ENCODE peak calls at places on chromosomes 7 and 10, in five cellular contexts. One of them, this sample, is unnamed.

GRCh38 chr10:1311707-1312106 is 255.5 kb downstream of the WDR37 start:
- DNase-seq in psoas muscle: no peak
- DNase-seq in tibial artery: no peak
- DNase-seq in left ventricle myocardium inferior: no peak
- DNase-seq in CD8-positive, alpha-beta memory T cell: no peak
- DNase-seq in this sample: no peak

GRCh38 chr7:37416739-37417474 is 31.8 kb downstream of the ELMO1 start:
- DNase-seq in psoas muscle: no peak
- DNase-seq in tibial artery: no peak
- DNase-seq in left ventricle myocardium inferior: no peak
- DNase-seq in CD8-positive, alpha-beta memory T cell: no peak
- DNase-seq in this sample: peak; percentile 43

GRCh38 chr7:11300231-11300630 is 326.6 kb downstream of the PHF14 start:
- DNase-seq in psoas muscle: no peak
- DNase-seq in tibial artery: no peak
- DNase-seq in left ventricle myocardium inferior: no peak
- DNase-seq in CD8-positive, alpha-beta memory T cell: no peak
- DNase-seq in this sample: no peak

GRCh38 chr7:81527651-81528050 is 242.2 kb downstream of the HGF start:
- DNase-seq in psoas muscle: no peak
- DNase-seq in tibial artery: no peak
- DNase-seq in left ventricle myocardium inferior: no peak
- DNase-seq in CD8-positive, alpha-beta memory T cell: no peak
- DNase-seq in this sample: no peak

GRCh38 chr10:49082767-49083166 is 32.6 kb downstream of the VSTM4 start:
- DNase-seq in psoas muscle: no peak
- DNase-seq in tibial artery: no peak
- DNase-seq in left ventricle myocardium inferior: no peak
- DNase-seq in CD8-positive, alpha-beta memory T cell: no peak
- DNase-seq in this sample: no peak

GRCh38 chr7:5077740-5078139 is 32.1 kb downstream of the RBAK start:
- DNase-seq in psoas muscle: no peak
- DNase-seq in tibial artery: no peak
- DNase-seq in left ventricle myocardium inferior: no peak
- DNase-seq in CD8-positive, alpha-beta memory T cell: no peak
- DNase-seq in this sample: no peak

GRCh38 chr7:19919156-19920085 is 146.0 kb upstream of the TMEM196 start:
- DNase-seq in psoas muscle: no peak
- DNase-seq in tibial artery: no peak
- DNase-seq in left ventricle myocardium inferior: no peak
- DNase-seq in CD8-positive, alpha-beta memory T cell: no peak
- DNase-seq in this sample: no peak

GRCh38 chr10:26555719-26556368 is 117.7 kb downstream of the APBB1IP start:
- DNase-seq in psoas muscle: peak; percentile 55
- DNase-seq in tibial artery: peak; percentile 89
- DNase-seq in left ventricle myocardium inferior: peak; percentile 30
- DNase-seq in CD8-positive, alpha-beta memory T cell: no peak
- DNase-seq in this sample: no peak

GRCh38 chr10:15504101-15504840 is 133.2 kb upstream of the FAM171A1 start:
- DNase-seq in psoas muscle: no peak
- DNase-seq in tibial artery: no peak
- DNase-seq in left ventricle myocardium inferior: no peak
- DNase-seq in CD8-positive, alpha-beta memory T cell: no peak
- DNase-seq in this sample: no peak

GRCh38 chr7:73606801-73607691 is 17.3 kb downstream of the MLXIPL start:
- DNase-seq in psoas muscle: peak; percentile 59
- DNase-seq in tibial artery: no peak
- DNase-seq in left ventricle myocardium inferior: peak; percentile 33
- DNase-seq in CD8-positive, alpha-beta memory T cell: peak; percentile 66
- DNase-seq in this sample: peak; percentile 31

GRCh38 chr7:106774213-106774767 is 90.8 kb upstream of the PIK3CG start:
- DNase-seq in psoas muscle: no peak
- DNase-seq in tibial artery: no peak
- DNase-seq in left ventricle myocardium inferior: no peak
- DNase-seq in CD8-positive, alpha-beta memory T cell: no peak
- DNase-seq in this sample: no peak

GRCh38 chr7:106775975-106776607 is 89.0 kb upstream of the PIK3CG start:
- DNase-seq in psoas muscle: no peak
- DNase-seq in tibial artery: no peak
- DNase-seq in left ventricle myocardium inferior: no peak
- DNase-seq in CD8-positive, alpha-beta memory T cell: no peak
- DNase-seq in this sample: no peak

GRCh38 chr7:106776618-106777347 is 88.3 kb upstream of the PIK3CG start:
- DNase-seq in psoas muscle: no peak
- DNase-seq in tibial artery: no peak
- DNase-seq in left ventricle myocardium inferior: no peak
- DNase-seq in CD8-positive, alpha-beta memory T cell: no peak
- DNase-seq in this sample: no peak

GRCh38 chr7:106774768-106775551 is 90.1 kb upstream of the PIK3CG start:
- DNase-seq in psoas muscle: no peak
- DNase-seq in tibial artery: peak; percentile 24
- DNase-seq in left ventricle myocardium inferior: no peak
- DNase-seq in CD8-positive, alpha-beta memory T cell: no peak
- DNase-seq in this sample: no peak

DNA sequence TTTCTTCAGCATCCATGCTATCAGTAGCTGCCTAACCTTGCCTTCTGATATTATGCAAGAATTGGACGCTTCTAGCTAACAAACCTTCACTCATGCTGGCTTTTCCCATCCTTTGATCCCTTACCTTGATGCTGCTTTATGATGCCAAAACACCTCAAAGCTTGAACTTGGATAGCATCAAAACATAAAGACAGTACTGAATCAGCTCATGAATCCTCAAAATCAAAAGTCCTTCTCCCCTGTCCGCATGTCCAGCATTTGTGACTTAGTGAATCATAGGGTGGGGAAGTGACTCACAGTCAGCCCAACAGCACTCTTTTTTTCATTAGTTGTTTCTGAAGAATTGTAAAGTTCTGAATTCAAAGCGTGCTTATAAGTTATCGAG is 89.5 kb upstream of the PIK3CG start:
- DNase-seq in psoas muscle: no peak
- DNase-seq in tibial artery: no peak
- DNase-seq in left ventricle myocardium inferior: no peak
- DNase-seq in CD8-positive, alpha-beta memory T cell: no peak
- DNase-seq in this sample: no peak
- H3K4me3 ChIP-seq in psoas muscle: no peak overlapping the region
- H3K4me3 ChIP-seq in tibial artery: no peak overlapping the region
- H3K4me3 ChIP-seq in left ventricle myocardium inferior: no peak overlapping the region
- H3K4me3 ChIP-seq in CD8-positive, alpha-beta memory T cell: no peak overlapping the region
- H3K4me3 ChIP-seq in this sample: no peak overlapping the region

GRCh38 chr10:72663971-72664370 is 28.0 kb upstream of the MCU start:
- DNase-seq in psoas muscle: no peak
- DNase-seq in tibial artery: no peak
- DNase-seq in left ventricle myocardium inferior: no peak
- DNase-seq in CD8-positive, alpha-beta memory T cell: no peak
- DNase-seq in this sample: no peak

GRCh38 chr10:72658696-72659400 is 33.0 kb upstream of the MICU1 start:
- DNase-seq in psoas muscle: no peak
- DNase-seq in tibial artery: no peak
- DNase-seq in left ventricle myocardium inferior: no peak
- DNase-seq in CD8-positive, alpha-beta memory T cell: no peak
- DNase-seq in this sample: no peak

GRCh38 chr10:72661436-72661835 is 30.5 kb upstream of the MCU start:
- DNase-seq in psoas muscle: no peak
- DNase-seq in tibial artery: no peak
- DNase-seq in left ventricle myocardium inferior: no peak
- DNase-seq in CD8-positive, alpha-beta memory T cell: no peak
- DNase-seq in this sample: no peak

GRCh38 chr10:72660220-72660619 is 31.7 kb upstream of the MCU start:
- DNase-seq in psoas muscle: no peak
- DNase-seq in tibial artery: no peak
- DNase-seq in left ventricle myocardium inferior: no peak
- DNase-seq in CD8-positive, alpha-beta memory T cell: no peak
- DNase-seq in this sample: no peak

GRCh38 chr10:72659694-72660093 is 32.2 kb upstream of the MCU start:
- DNase-seq in psoas muscle: no peak
- DNase-seq in tibial artery: no peak
- DNase-seq in left ventricle myocardium inferior: no peak
- DNase-seq in CD8-positive, alpha-beta memory T cell: no peak
- DNase-seq in this sample: no peak
- H3K27me3 ChIP-seq in psoas muscle: no peaks in the 10 kb centered on the region
- H3K27me3 ChIP-seq in tibial artery: no peaks in the 10 kb centered on the region
- H3K27me3 ChIP-seq in left ventricle myocardium inferior: no peaks in the 10 kb centered on the region
- H3K27me3 ChIP-seq in CD8-positive, alpha-beta memory T cell: no peaks in the 10 kb centered on the region
- H3K27me3 ChIP-seq in this sample: no peaks in the 10 kb centered on the region

DNA sequence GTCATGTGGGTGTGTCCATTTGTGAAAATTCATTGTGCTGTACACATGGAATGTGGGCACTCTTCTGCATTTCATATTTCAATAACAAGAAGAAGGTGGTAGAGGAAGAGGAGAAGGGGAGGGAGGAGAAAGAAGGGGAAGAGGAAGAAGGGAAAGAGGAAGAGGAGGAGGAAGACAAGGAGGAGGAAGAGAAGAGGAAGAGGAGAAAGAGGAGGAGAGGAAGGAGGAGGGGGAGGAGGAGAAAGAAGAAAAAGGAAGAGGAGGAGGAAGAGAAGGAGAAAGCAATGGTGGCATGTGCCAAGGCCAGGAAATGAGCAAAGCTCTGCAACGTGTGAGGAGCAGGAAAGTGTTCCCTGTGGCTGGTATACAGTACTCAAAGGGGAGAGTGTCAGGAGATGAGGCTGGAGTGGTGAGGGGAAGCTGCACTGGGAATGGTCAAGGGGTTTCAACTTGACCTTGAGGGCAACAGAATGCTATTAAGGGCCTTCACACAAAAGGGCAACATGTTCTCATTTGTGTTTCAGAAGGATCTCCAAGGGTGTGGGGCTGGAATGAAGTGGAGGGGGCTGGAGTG is 40.5 kb downstream of the WNT2 start:
- DNase-seq in psoas muscle: no peak
- DNase-seq in tibial artery: no peak
- DNase-seq in left ventricle myocardium inferior: no peak
- DNase-seq in CD8-positive, alpha-beta memory T cell: no peak
- DNase-seq in this sample: no peak
- H3K4me3 ChIP-seq in psoas muscle: no peak overlapping the region
- H3K4me3 ChIP-seq in tibial artery: no peak overlapping the region
- H3K4me3 ChIP-seq in left ventricle myocardium inferior: no peak overlapping the region
- H3K4me3 ChIP-seq in CD8-positive, alpha-beta memory T cell: no peak overlapping the region
- H3K4me3 ChIP-seq in this sample: no peak overlapping the region

DNA sequence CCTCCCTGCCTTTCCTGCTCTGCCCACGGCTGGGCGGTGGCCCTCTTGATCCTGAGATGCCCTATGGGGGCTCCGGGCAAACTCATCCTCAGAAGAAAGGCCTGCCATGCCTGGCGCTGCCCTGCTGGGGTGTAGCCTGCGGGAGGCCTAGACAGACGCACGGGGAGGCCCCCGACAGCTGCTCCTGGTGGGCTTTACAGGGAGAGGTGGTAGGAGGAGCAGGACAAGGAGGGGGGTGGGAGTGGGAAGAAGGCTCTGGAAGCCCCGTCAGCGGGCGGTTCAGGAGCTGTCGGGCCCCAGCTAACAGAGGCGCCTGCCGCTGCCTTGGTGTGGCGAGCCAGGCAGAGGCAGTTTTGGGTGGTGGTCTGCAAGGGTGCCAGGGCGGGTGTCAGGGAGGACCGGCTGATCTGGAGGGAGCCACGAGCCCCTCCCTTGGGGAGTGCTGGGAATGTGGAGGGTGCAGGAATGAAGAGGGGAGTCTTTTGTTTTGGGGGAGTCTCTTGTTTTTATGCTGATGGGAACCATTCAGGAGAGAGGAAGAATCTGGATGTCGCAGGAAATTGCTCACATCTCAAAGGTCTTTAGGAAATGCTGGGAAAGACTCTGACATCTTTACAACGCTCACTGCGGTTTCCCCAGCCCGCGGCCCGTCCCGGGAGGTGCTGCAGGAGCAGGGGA is 63.5 kb downstream of the CFAP46 start:
- DNase-seq in psoas muscle: no peak
- DNase-seq in tibial artery: no peak
- DNase-seq in left ventricle myocardium inferior: no peak
- DNase-seq in CD8-positive, alpha-beta memory T cell: no peak
- DNase-seq in this sample: no peak
- H3K27me3 ChIP-seq in psoas muscle: peaks cover 65% of the 10 kb centered on the region
- H3K27me3 ChIP-seq in tibial artery: no peaks in the 10 kb centered on the region
- H3K27me3 ChIP-seq in left ventricle myocardium inferior: peaks cover 63% of the 10 kb centered on the region
- H3K27me3 ChIP-seq in CD8-positive, alpha-beta memory T cell: no peaks in the 10 kb centered on the region
- H3K27me3 ChIP-seq in this sample: no peaks in the 10 kb centered on the region

DNA sequence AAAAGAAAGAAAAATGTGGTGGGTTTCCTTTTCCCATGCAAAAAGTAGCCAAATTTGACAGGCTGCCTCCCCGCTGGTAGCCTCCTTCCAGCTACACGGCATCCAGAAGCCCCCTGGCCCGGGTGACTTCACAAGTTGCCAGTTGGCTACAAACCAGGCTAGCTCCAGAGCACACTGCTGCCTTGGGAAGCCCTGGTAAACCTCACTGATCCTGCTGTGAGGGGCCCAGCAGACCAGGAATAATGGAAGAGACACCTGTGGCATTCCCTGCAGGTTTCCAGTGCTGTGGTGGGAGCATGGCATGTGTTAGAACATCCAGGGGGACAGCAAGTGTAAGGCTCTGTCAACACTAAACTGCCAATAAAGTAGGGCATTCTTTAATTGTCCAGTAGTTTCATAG is 55.7 kb upstream of the TM9SF3 start:
- DNase-seq in psoas muscle: no peak
- DNase-seq in tibial artery: no peak
- DNase-seq in left ventricle myocardium inferior: no peak
- DNase-seq in CD8-positive, alpha-beta memory T cell: no peak
- DNase-seq in this sample: no peak
- H3K4me3 ChIP-seq in psoas muscle: no peak overlapping the region
- H3K4me3 ChIP-seq in tibial artery: no peak overlapping the region
- H3K4me3 ChIP-seq in left ventricle myocardium inferior: no peak overlapping the region
- H3K4me3 ChIP-seq in CD8-positive, alpha-beta memory T cell: no peak overlapping the region
- H3K4me3 ChIP-seq in this sample: no peak overlapping the region

DNA sequence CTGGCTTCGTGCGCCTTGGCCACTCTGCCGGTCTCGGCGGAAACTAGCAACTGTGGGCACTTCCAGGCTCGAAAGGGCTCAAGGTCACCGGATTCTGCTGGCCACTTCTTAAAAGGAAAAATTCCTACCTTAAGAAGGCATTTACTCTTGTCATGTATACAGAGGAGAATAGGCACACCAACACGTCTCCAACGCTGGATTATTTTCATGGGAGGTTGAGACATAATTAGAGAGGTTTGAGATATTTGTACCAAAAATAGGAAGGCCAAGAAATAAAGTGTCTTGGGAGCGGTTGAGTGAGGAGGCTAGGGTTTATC is 4.5 kb upstream of the CYP26A1 start:
- DNase-seq in psoas muscle: no peak
- DNase-seq in tibial artery: no peak
- DNase-seq in left ventricle myocardium inferior: no peak
- DNase-seq in CD8-positive, alpha-beta memory T cell: no peak
- DNase-seq in this sample: no peak
- H3K27me3 ChIP-seq in psoas muscle: peaks cover 92% of the 10 kb centered on the region
- H3K27me3 ChIP-seq in tibial artery: no peaks in the 10 kb centered on the region
- H3K27me3 ChIP-seq in left ventricle myocardium inferior: peaks cover 98% of the 10 kb centered on the region
- H3K27me3 ChIP-seq in CD8-positive, alpha-beta memory T cell: peaks cover 14% of the 10 kb centered on the region
- H3K27me3 ChIP-seq in this sample: peaks cover 33% of the 10 kb centered on the region

This sample was measured in Peyer's patch.